ENCODE peak calls at places on chromosomes 16 and 17, in nine cellular contexts. W is B cell, S is right lobe of liver, Q is foreskin fibroblast, L is stomach, Y is AG10803, G is brain microvascular endothelial cell, F is bronchial epithelial cell, A is cardiac fibroblast. R is an unnamed sample.

GRCh38 chr17:40518401-40519088 is 17.1 kb upstream of the TNS4 start:
- DNase-seq in W (no peak), F (peak), Q (peak), G (no peak), S (no peak), A (peak), Y (no peak), L (no peak), R (no peak)

GRCh38 chr17:78976907-78977680 is 2.6 kb downstream of the LGALS3BP start:
- DNase-seq in G (no peak), S (no peak), A (no peak), L (no peak), Y (no peak), F (no peak), W (peak), Q (no peak), R (no peak)

GRCh38 chr16:35910409-35910808 is 2451.0 kb downstream of the TP53TG3F start:
- DNase-seq in F (no peak), W (no peak), L (no peak), A (no peak), Q (no peak), G (no peak), Y (no peak), S (no peak), R (no peak)

GRCh38 chr16:10408824-10409381 is 23.0 kb downstream of the ATF7IP2 start:
- DNase-seq in Y (no peak), S (no peak), L (no peak), G (no peak), A (peak), Q (no peak), F (no peak), W (no peak), R (no peak)

GRCh38 chr17:17846645-17847044 is 9.9 kb upstream of the SREBF1 start:
- DNase-seq in L (no peak), A (no peak), S (no peak), G (no peak), Q (no peak), W (no peak), Y (no peak), F (no peak), R (no peak)

GRCh38 chr16:69924777-69925191 is 26.4 kb upstream of the CLEC18A start:
- DNase-seq in L (no peak), A (peak), G (peak), Q (peak), W (peak), F (peak), S (no peak), Y (peak), R (no peak)

GRCh38 chr17:2380225-2380922 is 20.5 kb downstream of the MNT start:
- DNase-seq in F (no peak), G (no peak), Y (peak), A (no peak), W (no peak), Q (peak), L (no peak), S (no peak), R (no peak)

GRCh38 chr16:56301391-56301850 is 110.1 kb downstream of the GNAO1 start:
- DNase-seq in Y (peak), W (no peak), Q (peak), G (peak), F (no peak), L (no peak), S (no peak), A (peak), R (no peak)

GRCh38 chr16:3157229-3158013 is 22.6 kb downstream of the ZNF213 start:
- DNase-seq in S (no peak), Y (peak), F (peak), A (peak), L (peak), Q (peak), W (peak), G (peak), R (peak)

GRCh38 chr17:70006159-70006558 is 68.9 kb upstream of the KCNJ16 start:
- DNase-seq in G (no peak), L (no peak), W (no peak), Y (peak), F (peak), S (no peak), Q (peak), A (peak), R (no peak)

GRCh38 chr17:17494499-17495447 is 1.4 kb downstream of the RASD1 start:
- DNase-seq in W (no peak), Q (peak), F (peak), G (peak), Y (peak), A (peak), L (peak), S (peak), R (no peak)

GRCh38 chr17:41583137-41584127 is 3.3 kb downstream of the KRT14 start:
- DNase-seq in A (no peak), G (no peak), L (peak), Y (no peak), W (no peak), S (no peak), Q (no peak), F (peak), R (no peak)

GRCh38 chr16:56671706-56672105 is 2.1 kb downstream of the MT1H start:
- DNase-seq in F (peak), A (peak), Y (no peak), L (no peak), W (no peak), Q (no peak), S (no peak), G (no peak), R (no peak)

GRCh38 chr17:53628011-53628410 is 194.7 kb upstream of the KIF2B start:
- DNase-seq in G (no peak), F (peak), S (no peak), L (no peak), Q (peak), W (no peak), Y (peak), A (peak), R (no peak)

GRCh38 chr17:75244133-75244866 is 17.1 kb downstream of the GGA3 start:
- DNase-seq in F (no peak), L (no peak), S (no peak), A (no peak), Q (no peak), G (no peak), Y (no peak), W (peak), R (no peak)

GRCh38 chr17:14429084-14429483 is 128.2 kb downstream of the HS3ST3B1 start:
- DNase-seq in L (no peak), S (no peak), F (no peak), G (no peak), A (no peak), W (no peak), Q (no peak), Y (no peak), R (no peak)

GRCh38 chr16:87657621-87658192 is 55.4 kb downstream of the JPH3 start:
- DNase-seq in W (no peak), Y (no peak), Q (peak), G (no peak), S (no peak), L (no peak), A (peak), F (peak), R (no peak)

GRCh38 chr17:78993981-78994671 is 14.4 kb upstream of the LGALS3BP start:
- DNase-seq in F (no peak), L (peak), G (no peak), S (peak), W (peak), Q (no peak), Y (no peak), A (no peak), R (no peak)

GRCh38 chr17:82344175-82344907 is 10.8 kb upstream of the SECTM1 start:
- DNase-seq in W (no peak), G (no peak), F (no peak), A (no peak), Y (no peak), L (no peak), Q (no peak), S (no peak), R (no peak)

GRCh38 chr17:78979780-78980623 is at the start of gene LGALS3BP:
- DNase-seq in Y (peak), G (peak), Q (peak), W (peak), F (peak), A (peak), S (peak), L (peak), R (no peak)

GRCh38 chr17:53844476-53845107 is 21.9 kb downstream of the KIF2B start:
- DNase-seq in L (no peak), G (no peak), Y (no peak), S (no peak), W (no peak), F (no peak), A (no peak), Q (no peak), R (no peak)

GRCh38 chr16:68954871-68955635 is 111.7 kb downstream of the TANGO6 start:
- DNase-seq in Y (no peak), S (no peak), A (no peak), Q (no peak), F (no peak), W (no peak), G (no peak), L (no peak), R (no peak)

GRCh38 chr16:50692999-50693781 is at the start of gene NOD2:
- DNase-seq in S (no peak), Q (peak), A (no peak), L (peak), W (peak), G (no peak), F (no peak), Y (peak), R (no peak)

GRCh38 chr17:732788-733720 is 658 bp downstream of the TLCD3A start:
- DNase-seq in L (peak), F (peak), W (no peak), S (no peak), Y (peak), Q (peak), G (peak), A (peak), R (no peak)

GRCh38 chr16:13921328-13921727 is 1.4 kb downstream of the ERCC4 start:
- DNase-seq in S (no peak), Y (no peak), G (no peak), L (no peak), Q (no peak), A (no peak), W (no peak), F (no peak), R (no peak)

GRCh38 chr17:13490906-13491502 is 110.7 kb downstream of the HS3ST3A1 start:
- DNase-seq in A (no peak), Q (no peak), Y (peak), F (no peak), S (no peak), L (no peak), W (no peak), G (peak), R (no peak)

GRCh38 chr17:55344514-55344997 is 77.1 kb downstream of the MMD start:
- DNase-seq in F (no peak), Y (no peak), G (no peak), W (no peak), A (no peak), Q (no peak), S (no peak), L (no peak), R (no peak)

GRCh38 chr17:50037321-50038107 is 18.4 kb upstream of the ITGA3 start:
- DNase-seq in L (peak), A (peak), S (no peak), F (peak), W (no peak), Y (peak), Q (peak), G (peak), R (no peak)

GRCh38 chr16:8370374-8371015 is 219.8 kb downstream of the TMEM114 start:
- DNase-seq in L (no peak), G (no peak), A (peak), W (no peak), S (no peak), Q (peak), F (peak), Y (no peak), R (no peak)

GRCh38 chr17:56269509-56269908 is 116.2 kb downstream of the ANKFN1 start:
- DNase-seq in F (no peak), S (no peak), W (no peak), L (no peak), G (no peak), A (no peak), Y (peak), Q (peak), R (no peak)

GRCh38 chr16:10871157-10871991 is 5.6 kb upstream of the CIITA start:
- DNase-seq in G (peak), F (peak), W (no peak), Y (peak), S (no peak), A (peak), Q (peak), L (peak), R (peak)

GRCh38 chr17:43556292-43556691 is 10.2 kb upstream of the ETV4 start:
- DNase-seq in Q (peak), S (no peak), G (no peak), W (no peak), Y (peak), L (peak), F (peak), A (peak), R (no peak)

GRCh38 chr17:29642171-29642611 is 19.5 kb upstream of the CORO6 start:
- DNase-seq in L (no peak), A (no peak), Y (no peak), S (no peak), Q (no peak), W (no peak), G (no peak), F (no peak), R (no peak)

GRCh38 chr17:49753959-49754391 is 10.0 kb downstream of the FAM117A start:
- DNase-seq in Q (no peak), G (no peak), F (no peak), L (no peak), A (no peak), W (no peak), Y (peak), S (no peak), R (no peak)

GRCh38 chr17:73648543-73648820 is 4.2 kb upstream of the SDK2 start:
- DNase-seq in Q (no peak), Y (no peak), W (no peak), S (no peak), G (no peak), F (no peak), L (peak), A (no peak), R (no peak)

GRCh38 chr17:73648974-73649373 is 4.7 kb upstream of the SDK2 start:
- DNase-seq in G (no peak), Y (no peak), W (no peak), S (no peak), Q (no peak), L (no peak), F (no peak), A (no peak), R (no peak)

GRCh38 chr17:73650617-73651200 is 6.5 kb upstream of the SDK2 start:
- DNase-seq in S (no peak), F (no peak), G (no peak), W (no peak), Y (no peak), L (no peak), Q (no peak), A (no peak), R (no peak)

GRCh38 chr17:73647767-73648542 is 3.7 kb upstream of the SDK2 start:
- DNase-seq in W (no peak), Y (no peak), G (no peak), A (no peak), S (no peak), Q (no peak), F (no peak), L (peak), R (no peak)

DNA sequence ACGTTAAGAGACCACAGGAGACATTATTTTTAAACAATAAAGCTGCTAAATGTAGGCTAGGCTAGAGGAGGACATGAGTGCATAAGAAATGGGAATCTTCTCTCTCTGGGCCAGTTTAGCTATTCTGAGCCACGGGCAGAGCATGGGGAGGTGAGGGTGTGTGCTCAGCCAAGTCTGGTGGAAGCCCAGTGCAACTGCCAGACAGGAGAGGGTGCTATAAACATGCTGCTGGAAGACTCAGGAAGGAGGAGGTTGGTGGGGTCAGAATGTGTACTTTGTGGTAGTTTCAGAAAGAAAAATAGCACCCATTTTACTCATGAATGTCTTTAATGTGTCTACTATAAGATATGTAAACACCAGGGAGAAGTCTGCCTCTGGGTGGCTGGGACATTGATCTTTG is 5.9 kb upstream of the SDK2 start:
- DNase-seq in A (no peak), Y (no peak), F (no peak), W (no peak), S (no peak), G (no peak), L (no peak), Q (no peak), R (no peak)
- TF ChIP-seq CTCF in A (no peak), Y (no peak), F (peak), W (no peak), S (no peak), G (no peak), L (no peak), Q (no peak), R (no peak)

DNA sequence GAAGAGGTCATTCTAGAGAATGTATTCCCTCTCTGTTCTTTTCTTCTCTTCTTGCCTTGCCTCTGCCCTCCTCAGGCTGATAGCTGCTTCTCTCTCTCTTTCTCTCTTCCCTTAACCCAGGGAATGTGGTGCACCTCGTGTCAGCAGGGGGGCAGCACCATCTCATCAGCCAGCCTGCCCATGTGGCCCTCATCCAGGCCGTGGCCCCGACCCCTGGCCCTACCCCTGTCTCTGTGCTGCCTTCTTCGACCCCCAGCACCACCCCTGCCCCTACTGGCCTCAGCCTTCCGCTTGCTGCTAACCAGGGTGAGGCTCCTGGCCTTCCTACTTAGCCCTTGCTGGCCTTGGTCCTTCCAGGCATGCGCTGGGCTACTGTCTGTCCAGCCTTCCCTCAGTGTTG is 23.5 kb downstream of the SRCAP start:
- DNase-seq in W (no peak), Q (no peak), S (no peak), G (no peak), Y (no peak), L (no peak), A (no peak), F (no peak), R (no peak)
- TF ChIP-seq CTCF in W (no peak), Q (no peak), S (no peak), G (peak), Y (no peak), L (no peak), A (no peak), F (no peak), R (no peak)

DNA sequence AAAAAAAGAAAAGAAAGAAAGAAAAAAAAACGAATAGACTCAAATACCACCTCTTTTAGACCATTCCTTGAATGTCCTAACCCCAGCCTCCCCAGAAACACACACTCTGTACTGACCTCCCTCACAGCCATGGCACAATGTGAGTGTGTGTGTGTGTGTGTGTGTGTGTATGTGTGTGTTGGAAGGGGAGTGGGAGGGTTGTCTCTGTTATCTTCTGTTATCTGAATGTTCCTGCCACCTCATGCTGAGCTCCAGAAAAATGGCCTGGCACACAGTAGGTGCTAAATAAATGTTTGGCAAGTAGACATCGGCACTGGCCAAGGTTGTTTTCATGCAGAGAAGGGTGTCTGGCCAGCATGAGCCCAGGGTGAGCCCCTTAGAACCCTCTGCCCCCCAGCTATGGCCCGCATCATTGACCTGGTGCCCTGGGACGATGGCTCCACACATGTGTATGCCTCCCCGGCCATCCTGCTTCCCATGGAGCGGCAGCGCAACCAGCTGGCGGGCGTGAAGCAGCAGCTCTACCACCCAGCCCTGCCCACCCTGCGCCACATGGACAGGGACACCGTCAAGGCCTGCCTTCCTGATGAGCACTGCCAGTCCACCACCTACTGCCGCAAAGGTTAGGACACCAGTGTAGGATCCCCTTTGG is 6.6 kb upstream of the CNGB1 start:
- DNase-seq in F (no peak), A (no peak), S (no peak), Y (no peak), L (no peak), W (no peak), G (no peak), Q (no peak), R (no peak)
- TF ChIP-seq CTCF in F (no peak), A (no peak), S (no peak), Y (no peak), L (no peak), W (no peak), G (no peak), Q (no peak), R (no peak)

DNA sequence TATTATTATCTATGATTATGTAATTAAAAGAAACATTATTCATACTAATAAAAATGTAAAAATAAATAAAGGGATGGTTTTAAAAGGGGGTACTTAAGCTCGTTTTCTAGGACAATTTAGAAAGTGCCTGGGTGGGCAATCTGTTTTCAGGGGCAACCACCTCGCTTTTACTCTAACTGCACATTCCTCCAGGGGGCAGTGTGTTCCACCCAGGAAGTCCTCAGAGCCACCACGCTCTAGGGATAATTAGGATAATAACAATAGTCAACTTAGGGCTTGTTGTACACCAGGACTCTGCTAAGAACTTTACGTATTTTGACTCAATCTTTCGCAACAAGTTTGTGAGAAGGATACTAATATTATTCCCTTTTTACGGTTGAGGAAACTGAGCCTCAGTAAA is 396.7 kb upstream of the MAF start:
- DNase-seq in F (peak), G (no peak), W (no peak), Y (peak), A (peak), S (no peak), L (no peak), Q (peak), R (no peak)
- TF ChIP-seq CTCF in F (peak), G (peak), W (no peak), Y (peak), A (peak), S (peak), L (peak), Q (peak), R (no peak)

GRCh38 chr16:26765087-26765486 is 301.6 kb upstream of the C16orf82 start:
- DNase-seq in Q (no peak), S (no peak), F (no peak), G (no peak), L (no peak), A (no peak), W (no peak), Y (no peak), R (no peak)
- TF ChIP-seq CTCF in Q (no peak), S (peak), F (no peak), G (peak), L (peak), A (peak), W (peak), Y (peak), R (peak)

GRCh38 chr16:711548-712320 is 3.2 kb upstream of the METRN start:
- DNase-seq in L (peak), G (peak), A (peak), W (peak), S (peak), Y (peak), F (peak), Q (peak), R (peak)
- TF ChIP-seq CTCF in L (peak), G (peak), A (peak), W (peak), S (peak), Y (peak), F (peak), Q (peak), R (peak)